ENCODE peak calls at places on chromosomes 4 and X, in four cellular contexts. One of them, this sample, is unnamed.

GRCh38 chr4:40196724-40197281 is at the start of gene RHOH:
- DNase-seq in kidney glomerular epithelial cell: no peak
- DNase-seq in foreskin keratinocyte: no peak
- DNase-seq in activated CD8-positive, alpha-beta memory T cell treated with anti-CD3 and anti-CD28 coated beads for 48 hours: no peak
- DNase-seq in this sample: no peak

GRCh38 chr4:30537462-30537861 is 182.7 kb upstream of the PCDH7 start:
- DNase-seq in kidney glomerular epithelial cell: peak; percentile 25
- DNase-seq in foreskin keratinocyte: peak; percentile 89
- DNase-seq in activated CD8-positive, alpha-beta memory T cell treated with anti-CD3 and anti-CD28 coated beads for 48 hours: no peak
- DNase-seq in this sample: peak; percentile 52

GRCh38 chrX:85620466-85620865 is 241.0 kb upstream of the POF1B start:
- DNase-seq in kidney glomerular epithelial cell: no peak
- DNase-seq in foreskin keratinocyte: no peak
- DNase-seq in activated CD8-positive, alpha-beta memory T cell treated with anti-CD3 and anti-CD28 coated beads for 48 hours: no peak
- DNase-seq in this sample: no peak

GRCh38 chr4:98720871-98721480 is 62.6 kb upstream of the TSPAN5 start:
- DNase-seq in kidney glomerular epithelial cell: no peak
- DNase-seq in foreskin keratinocyte: peak; percentile 84
- DNase-seq in activated CD8-positive, alpha-beta memory T cell treated with anti-CD3 and anti-CD28 coated beads for 48 hours: no peak
- DNase-seq in this sample: no peak

GRCh38 chr4:19927381-19927780 is 324.3 kb upstream of the SLIT2 start:
- DNase-seq in kidney glomerular epithelial cell: no peak
- DNase-seq in foreskin keratinocyte: no peak
- DNase-seq in activated CD8-positive, alpha-beta memory T cell treated with anti-CD3 and anti-CD28 coated beads for 48 hours: no peak
- DNase-seq in this sample: no peak

GRCh38 chr4:55248756-55249155 is 97.3 kb upstream of the SRD5A3 start:
- DNase-seq in kidney glomerular epithelial cell: no peak
- DNase-seq in foreskin keratinocyte: no peak
- DNase-seq in activated CD8-positive, alpha-beta memory T cell treated with anti-CD3 and anti-CD28 coated beads for 48 hours: no peak
- DNase-seq in this sample: no peak

GRCh38 chr4:171876636-171877035 is 63.4 kb downstream of the GALNTL6 start:
- DNase-seq in kidney glomerular epithelial cell: no peak
- DNase-seq in foreskin keratinocyte: no peak
- DNase-seq in activated CD8-positive, alpha-beta memory T cell treated with anti-CD3 and anti-CD28 coated beads for 48 hours: no peak
- DNase-seq in this sample: no peak

GRCh38 chr4:41294445-41295062 is 37.8 kb downstream of the UCHL1 start:
- DNase-seq in kidney glomerular epithelial cell: no peak
- DNase-seq in foreskin keratinocyte: no peak
- DNase-seq in activated CD8-positive, alpha-beta memory T cell treated with anti-CD3 and anti-CD28 coated beads for 48 hours: no peak
- DNase-seq in this sample: no peak

GRCh38 chrX:154457491-154458115 is 478 bp upstream of the PLXNA3 start:
- DNase-seq in kidney glomerular epithelial cell: no peak
- DNase-seq in foreskin keratinocyte: peak; percentile 73
- DNase-seq in activated CD8-positive, alpha-beta memory T cell treated with anti-CD3 and anti-CD28 coated beads for 48 hours: no peak
- DNase-seq in this sample: no peak

GRCh38 chrX:135000516-135000915 is 9.7 kb downstream of the SMIM10 start:
- DNase-seq in kidney glomerular epithelial cell: no peak
- DNase-seq in foreskin keratinocyte: no peak
- DNase-seq in activated CD8-positive, alpha-beta memory T cell treated with anti-CD3 and anti-CD28 coated beads for 48 hours: no peak
- DNase-seq in this sample: no peak

GRCh38 chrX:153055827-153056748 is at the start of gene PNMA3:
- DNase-seq in kidney glomerular epithelial cell: no peak
- DNase-seq in foreskin keratinocyte: no peak
- DNase-seq in activated CD8-positive, alpha-beta memory T cell treated with anti-CD3 and anti-CD28 coated beads for 48 hours: no peak
- DNase-seq in this sample: no peak

GRCh38 chr4:11297201-11297600 is 131.5 kb downstream of the HS3ST1 start:
- DNase-seq in kidney glomerular epithelial cell: no peak
- DNase-seq in foreskin keratinocyte: peak; percentile 63
- DNase-seq in activated CD8-positive, alpha-beta memory T cell treated with anti-CD3 and anti-CD28 coated beads for 48 hours: no peak
- DNase-seq in this sample: peak; percentile 7

GRCh38 chr4:123055943-123056342 is 133.5 kb upstream of the NUDT6 start:
- DNase-seq in kidney glomerular epithelial cell: no peak
- DNase-seq in foreskin keratinocyte: peak; percentile 34
- DNase-seq in activated CD8-positive, alpha-beta memory T cell treated with anti-CD3 and anti-CD28 coated beads for 48 hours: no peak
- DNase-seq in this sample: no peak

GRCh38 chrX:68880846-68881513 is 52.2 kb downstream of the EFNB1 start:
- DNase-seq in kidney glomerular epithelial cell: no peak
- DNase-seq in foreskin keratinocyte: no peak
- DNase-seq in activated CD8-positive, alpha-beta memory T cell treated with anti-CD3 and anti-CD28 coated beads for 48 hours: no peak
- DNase-seq in this sample: no peak

GRCh38 chr4:158763462-158763861 is 5.4 kb upstream of the FNIP2 start:
- DNase-seq in kidney glomerular epithelial cell: no peak
- DNase-seq in foreskin keratinocyte: no peak
- DNase-seq in activated CD8-positive, alpha-beta memory T cell treated with anti-CD3 and anti-CD28 coated beads for 48 hours: no peak
- DNase-seq in this sample: no peak

GRCh38 chrX:12245650-12246645 is 107.7 kb downstream of the FRMPD4 start:
- DNase-seq in kidney glomerular epithelial cell: no peak
- DNase-seq in foreskin keratinocyte: no peak
- DNase-seq in activated CD8-positive, alpha-beta memory T cell treated with anti-CD3 and anti-CD28 coated beads for 48 hours: no peak
- DNase-seq in this sample: peak; percentile 46

GRCh38 chr4:100548209-100548579 is 30.4 kb upstream of the EMCN start:
- DNase-seq in kidney glomerular epithelial cell: no peak
- DNase-seq in foreskin keratinocyte: no peak
- DNase-seq in activated CD8-positive, alpha-beta memory T cell treated with anti-CD3 and anti-CD28 coated beads for 48 hours: no peak
- DNase-seq in this sample: no peak

GRCh38 chrX:24154490-24155034 is 5.0 kb downstream of the ZFX start:
- DNase-seq in kidney glomerular epithelial cell: no peak
- DNase-seq in foreskin keratinocyte: no peak
- DNase-seq in activated CD8-positive, alpha-beta memory T cell treated with anti-CD3 and anti-CD28 coated beads for 48 hours: no peak
- DNase-seq in this sample: no peak

GRCh38 chr4:6688879-6689505 is 4.7 kb upstream of the S100P start:
- DNase-seq in kidney glomerular epithelial cell: peak; percentile 66
- DNase-seq in foreskin keratinocyte: peak; percentile 94
- DNase-seq in activated CD8-positive, alpha-beta memory T cell treated with anti-CD3 and anti-CD28 coated beads for 48 hours: peak; percentile 48
- DNase-seq in this sample: peak; percentile 84

GRCh38 chr4:186722856-186723206 is 825 bp downstream of the FAT1 start:
- DNase-seq in kidney glomerular epithelial cell: no peak
- DNase-seq in foreskin keratinocyte: no peak
- DNase-seq in activated CD8-positive, alpha-beta memory T cell treated with anti-CD3 and anti-CD28 coated beads for 48 hours: no peak
- DNase-seq in this sample: no peak

GRCh38 chrX:50067435-50068292 is 133.1 kb downstream of the AKAP4 start:
- DNase-seq in kidney glomerular epithelial cell: peak; percentile 49
- DNase-seq in foreskin keratinocyte: no peak
- DNase-seq in activated CD8-positive, alpha-beta memory T cell treated with anti-CD3 and anti-CD28 coated beads for 48 hours: no peak
- DNase-seq in this sample: peak; percentile 53

GRCh38 chr4:23360718-23361117 is 529.1 kb downstream of the PPARGC1A start:
- DNase-seq in kidney glomerular epithelial cell: no peak
- DNase-seq in foreskin keratinocyte: no peak
- DNase-seq in activated CD8-positive, alpha-beta memory T cell treated with anti-CD3 and anti-CD28 coated beads for 48 hours: no peak
- DNase-seq in this sample: no peak

GRCh38 chr4:129355031-129355430 is 259.1 kb downstream of the C4orf33 start:
- DNase-seq in kidney glomerular epithelial cell: no peak
- DNase-seq in foreskin keratinocyte: no peak
- DNase-seq in activated CD8-positive, alpha-beta memory T cell treated with anti-CD3 and anti-CD28 coated beads for 48 hours: no peak
- DNase-seq in this sample: peak; percentile 62

GRCh38 chr4:170978990-170979389 is 834.2 kb upstream of the GALNTL6 start:
- DNase-seq in kidney glomerular epithelial cell: no peak
- DNase-seq in foreskin keratinocyte: no peak
- DNase-seq in activated CD8-positive, alpha-beta memory T cell treated with anti-CD3 and anti-CD28 coated beads for 48 hours: no peak
- DNase-seq in this sample: no peak

GRCh38 chr4:173398251-173398650 is 665 bp downstream of the SCRG1 start:
- DNase-seq in kidney glomerular epithelial cell: no peak
- DNase-seq in foreskin keratinocyte: no peak
- DNase-seq in activated CD8-positive, alpha-beta memory T cell treated with anti-CD3 and anti-CD28 coated beads for 48 hours: no peak
- DNase-seq in this sample: no peak

GRCh38 chr4:1177274-1178141 is 5.1 kb upstream of the SPON2 start:
- DNase-seq in kidney glomerular epithelial cell: no peak
- DNase-seq in foreskin keratinocyte: peak; percentile 61
- DNase-seq in activated CD8-positive, alpha-beta memory T cell treated with anti-CD3 and anti-CD28 coated beads for 48 hours: no peak
- DNase-seq in this sample: peak; percentile 85

GRCh38 chr4:108193891-108194672 is 25.4 kb upstream of the LEF1 start:
- DNase-seq in kidney glomerular epithelial cell: no peak
- DNase-seq in foreskin keratinocyte: no peak
- DNase-seq in activated CD8-positive, alpha-beta memory T cell treated with anti-CD3 and anti-CD28 coated beads for 48 hours: no peak
- DNase-seq in this sample: no peak

GRCh38 chr4:24160358-24160757 is 270.5 kb upstream of the PPARGC1A start:
- DNase-seq in kidney glomerular epithelial cell: peak; percentile 45
- DNase-seq in foreskin keratinocyte: peak; percentile 60
- DNase-seq in activated CD8-positive, alpha-beta memory T cell treated with anti-CD3 and anti-CD28 coated beads for 48 hours: no peak
- DNase-seq in this sample: peak; percentile 23

GRCh38 chrX:11099465-11099864 is 11.7 kb upstream of the HCCS start:
- DNase-seq in kidney glomerular epithelial cell: no peak
- DNase-seq in foreskin keratinocyte: no peak
- DNase-seq in activated CD8-positive, alpha-beta memory T cell treated with anti-CD3 and anti-CD28 coated beads for 48 hours: no peak
- DNase-seq in this sample: no peak